ENCODE peak calls at places on chromosome X, in five cellular contexts. V is RWPE1, Y is HFFc6, Q is nephron progenitor cell, U is MCF 10A. K is an unnamed sample.

GRCh38 chrX:56746996-56747395 is 18.0 kb downstream of the NBDY start:
- DNase-seq in V (no peak), Y (no peak), Q (no peak), U (no peak), K (no peak)

GRCh38 chrX:150575415-150575814 is 7.0 kb downstream of the MTM1 start:
- DNase-seq in V (peak), Y (peak), Q (no peak), U (peak), K (no peak)

GRCh38 chrX:87583679-87584078 is 66.1 kb downstream of the KLHL4 start:
- DNase-seq in V (no peak), Y (no peak), Q (peak), U (peak), K (no peak)

GRCh38 chrX:74061879-74062278 is 242.1 kb upstream of the ZCCHC13 start:
- DNase-seq in V (no peak), Y (no peak), Q (no peak), U (no peak), K (no peak)

GRCh38 chrX:48715876-48716502 is 19.5 kb downstream of the SUV39H1 start:
- DNase-seq in V (no peak), Y (no peak), Q (no peak), U (no peak), K (no peak)

GRCh38 chrX:43969504-43970501 is 3.4 kb downstream of the NDP start:
- DNase-seq in V (no peak), Y (peak), Q (no peak), U (peak), K (no peak)

GRCh38 chrX:54824722-54825121 is 17.2 kb downstream of the MAGED2 start:
- DNase-seq in V (no peak), Y (no peak), Q (no peak), U (no peak), K (no peak)

GRCh38 chrX:115584715-115585114 is 23.7 kb downstream of the PLS3 start:
- DNase-seq in V (no peak), Y (peak), Q (no peak), U (no peak), K (no peak)

GRCh38 chrX:17038681-17039161 is 92.3 kb downstream of the REPS2 start:
- DNase-seq in V (no peak), Y (no peak), Q (no peak), U (peak), K (no peak)

GRCh38 chrX:123740006-123740405 is 7.2 kb upstream of the THOC2 start:
- DNase-seq in V (no peak), Y (no peak), Q (no peak), U (no peak), K (no peak)

GRCh38 chrX:111779582-111779981 is 96.4 kb upstream of the TRPC5OS start:
- DNase-seq in V (no peak), Y (no peak), Q (no peak), U (peak), K (no peak)

GRCh38 chrX:107485019-107485418 is 35.6 kb downstream of the FRMPD3 start:
- DNase-seq in V (no peak), Y (no peak), Q (no peak), U (no peak), K (no peak)
- TF ChIP-seq CTCF in V (no peak), Y (no peak), Q (no peak), U (no peak), K (no peak)

DNA sequence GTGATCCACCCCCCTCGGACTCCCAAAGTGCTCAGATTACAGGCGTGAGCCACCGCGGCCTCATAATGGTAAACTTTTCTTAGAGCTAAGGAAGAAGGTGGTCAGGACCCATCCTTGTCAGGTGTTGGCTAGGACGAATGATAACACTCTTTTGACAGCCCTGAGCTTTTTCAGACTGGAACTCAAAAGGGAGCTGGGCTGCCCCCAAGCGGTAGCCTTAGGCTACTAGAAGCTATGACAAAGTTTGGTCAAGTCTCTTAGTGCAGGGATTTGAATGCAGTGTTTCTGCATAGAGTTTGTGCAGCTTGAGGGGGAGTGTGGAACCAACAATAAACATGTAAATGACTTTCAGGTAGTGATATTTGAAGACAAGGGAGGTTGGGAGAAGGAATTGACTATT is 11.8 kb upstream of the HSD17B10 start:
- DNase-seq in V (no peak), Y (no peak), Q (peak), U (peak), K (no peak)
- TF ChIP-seq CTCF in V (peak), Y (peak), Q (peak), U (peak), K (no peak)

DNA sequence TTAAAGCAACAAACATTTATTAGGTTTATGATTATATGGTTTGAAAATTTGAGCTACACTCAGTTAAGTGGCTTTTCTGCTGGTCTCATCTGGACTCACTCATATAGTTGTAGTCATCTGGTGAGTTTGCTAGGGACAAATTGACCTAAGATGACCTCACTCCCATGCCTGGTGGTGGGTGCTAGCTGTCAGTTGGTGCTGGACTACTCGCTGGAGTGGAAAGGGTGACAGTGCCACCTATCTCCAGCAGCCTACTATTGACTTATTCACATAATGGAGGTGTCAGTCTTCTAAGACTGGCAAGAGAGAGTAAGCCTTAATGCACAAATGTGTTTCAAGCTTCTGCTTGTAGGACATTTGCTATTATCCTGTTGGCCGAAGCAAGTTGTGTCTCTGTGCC is 88.2 kb downstream of the TASL start:
- DNase-seq in V (no peak), Y (no peak), Q (no peak), U (peak), K (no peak)
- TF ChIP-seq CTCF in V (no peak), Y (no peak), Q (no peak), U (no peak), K (no peak)

DNA sequence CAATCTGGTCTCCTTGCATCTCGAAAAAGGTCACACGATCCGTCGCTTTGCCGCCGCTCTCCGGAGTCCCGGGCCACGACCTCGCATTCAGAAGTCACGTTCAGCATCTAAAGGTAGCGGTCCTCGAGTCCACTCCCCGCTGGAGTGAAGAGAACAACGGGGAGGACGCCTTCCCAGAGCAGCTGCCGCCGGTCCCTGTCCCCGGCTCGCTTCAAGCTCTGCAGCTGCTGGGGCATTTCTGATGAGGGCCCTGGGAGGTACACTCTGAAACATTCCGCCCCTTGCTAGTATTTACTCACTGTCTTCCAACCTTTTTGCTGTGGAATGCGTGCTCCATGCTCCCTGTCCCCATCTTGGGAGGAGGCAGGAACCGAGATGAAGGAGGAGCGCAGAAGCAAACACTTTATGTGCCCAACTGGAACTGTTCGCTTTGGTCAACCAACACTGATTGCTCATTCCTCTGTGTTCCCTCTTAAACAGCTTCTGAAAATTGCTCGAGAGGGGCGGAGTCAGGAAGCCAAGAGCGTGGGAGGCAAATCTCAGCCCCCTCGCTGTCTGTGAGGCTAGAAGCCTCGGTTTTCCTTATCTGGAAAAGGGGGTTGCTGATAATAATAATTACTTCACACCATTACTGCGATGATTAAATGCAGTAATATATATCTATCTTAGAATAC is 6.4 kb upstream of the VAMP7 start:
- DNase-seq in V (no peak), Y (no peak), Q (no peak), U (no peak), K (no peak)
- TF ChIP-seq CTCF in V (no peak), Y (no peak), Q (no peak), U (no peak), K (no peak)

DNA sequence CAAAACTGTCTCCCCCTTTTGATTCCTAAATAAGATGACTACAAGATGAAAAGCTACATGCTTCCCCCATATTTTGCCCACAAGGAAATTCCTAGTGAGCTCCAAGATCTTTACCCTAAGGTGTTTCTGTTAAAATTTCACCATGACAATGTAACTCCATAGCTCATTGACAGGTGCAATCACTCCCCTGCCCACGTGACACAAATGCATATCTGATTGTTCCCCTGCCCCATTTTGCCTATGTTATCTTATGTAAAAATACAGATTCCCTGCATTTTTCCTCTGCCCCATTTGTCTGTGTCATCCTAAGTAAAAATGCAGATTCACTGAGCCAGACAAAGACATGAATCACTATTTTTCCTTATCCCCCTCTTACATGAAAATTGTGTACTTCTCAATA is 66.7 kb downstream of the GPRASP3 start:
- DNase-seq in V (no peak), Y (no peak), Q (no peak), U (no peak), K (no peak)
- TF ChIP-seq CTCF in V (no peak), Y (no peak), Q (no peak), U (no peak), K (no peak)

DNA sequence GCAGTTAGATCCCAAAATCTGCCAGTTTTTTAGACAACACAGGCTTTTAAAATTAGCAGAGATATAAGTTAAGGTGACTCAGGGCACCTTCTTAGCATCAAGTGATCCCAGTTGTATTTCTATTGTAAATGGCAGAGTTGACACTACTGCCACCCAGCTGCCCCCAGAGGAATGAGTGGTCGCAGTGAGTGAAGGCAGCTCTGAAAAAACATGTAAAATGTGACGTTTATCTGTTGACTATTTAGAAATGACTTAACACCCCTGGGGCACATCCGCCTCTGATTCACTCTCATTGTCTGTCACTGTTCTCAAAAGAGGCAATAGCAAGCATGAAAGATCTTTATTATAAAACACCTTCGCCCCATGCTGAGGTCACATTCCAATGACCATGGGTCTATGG is 592.4 kb downstream of the ACTRT1 start:
- DNase-seq in V (peak), Y (no peak), Q (no peak), U (peak), K (no peak)
- TF ChIP-seq CTCF in V (no peak), Y (no peak), Q (no peak), U (no peak), K (no peak)